ENCODE peak calls at places on chromosomes 11 and 22, in seven cellular contexts. One of them, this sample, is unnamed.

GRCh38 chr11:115256326-115257197 is 247.7 kb downstream of the CADM1 start:
- DNase-seq in CD8-positive, alpha-beta T cell: no peak
- DNase-seq in fibroblast of mammary gland: no peak
- DNase-seq in activated B cell treated with CpG ODN at 0.5 μM for 24 hours: no peak
- DNase-seq in H9: peak
- DNase-seq in fibroblast of lung: no peak
- DNase-seq in colonic mucosa: no peak
- DNase-seq in this sample: no peak

GRCh38 chr22:42316988-42317387 is 46.5 kb upstream of the TCF20 start:
- DNase-seq in fibroblast of lung: no peak
- DNase-seq in fibroblast of mammary gland: peak
- DNase-seq in CD8-positive, alpha-beta T cell: peak
- DNase-seq in activated B cell treated with CpG ODN at 0.5 μM for 24 hours: no peak
- DNase-seq in colonic mucosa: peak
- DNase-seq in H9: no peak
- DNase-seq in this sample: no peak

GRCh38 chr11:121688860-121689614 is 236.3 kb upstream of the SORL1-AS1 start:
- DNase-seq in fibroblast of mammary gland: no peak
- DNase-seq in activated B cell treated with CpG ODN at 0.5 μM for 24 hours: no peak
- DNase-seq in CD8-positive, alpha-beta T cell: no peak
- DNase-seq in colonic mucosa: no peak
- DNase-seq in H9: peak
- DNase-seq in fibroblast of lung: no peak
- DNase-seq in this sample: no peak

GRCh38 chr11:128734439-128735224 is 40.8 kb downstream of the FLI1 start:
- DNase-seq in H9: no peak
- DNase-seq in fibroblast of lung: no peak
- DNase-seq in CD8-positive, alpha-beta T cell: no peak
- DNase-seq in colonic mucosa: peak
- DNase-seq in fibroblast of mammary gland: no peak
- DNase-seq in activated B cell treated with CpG ODN at 0.5 μM for 24 hours: peak
- DNase-seq in this sample: peak

GRCh38 chr22:41589601-41590365 is at the start of gene PMM1:
- DNase-seq in colonic mucosa: peak
- DNase-seq in fibroblast of mammary gland: peak
- DNase-seq in CD8-positive, alpha-beta T cell: peak
- DNase-seq in fibroblast of lung: peak
- DNase-seq in activated B cell treated with CpG ODN at 0.5 μM for 24 hours: peak
- DNase-seq in H9: peak
- DNase-seq in this sample: peak

GRCh38 chr22:46007848-46008261 is 30.9 kb upstream of the WNT7B start:
- DNase-seq in H9: no peak
- DNase-seq in CD8-positive, alpha-beta T cell: no peak
- DNase-seq in colonic mucosa: no peak
- DNase-seq in fibroblast of mammary gland: peak
- DNase-seq in fibroblast of lung: peak
- DNase-seq in activated B cell treated with CpG ODN at 0.5 μM for 24 hours: no peak
- DNase-seq in this sample: no peak

GRCh38 chr22:28674121-28674563 is 5.5 kb downstream of the TTC28 start:
- DNase-seq in fibroblast of mammary gland: peak
- DNase-seq in fibroblast of lung: peak
- DNase-seq in H9: no peak
- DNase-seq in activated B cell treated with CpG ODN at 0.5 μM for 24 hours: no peak
- DNase-seq in CD8-positive, alpha-beta T cell: peak
- DNase-seq in colonic mucosa: no peak
- DNase-seq in this sample: no peak

GRCh38 chr22:26846645-26847044 is 189.3 kb downstream of the MIAT start:
- DNase-seq in H9: no peak
- DNase-seq in CD8-positive, alpha-beta T cell: no peak
- DNase-seq in fibroblast of lung: no peak
- DNase-seq in activated B cell treated with CpG ODN at 0.5 μM for 24 hours: no peak
- DNase-seq in colonic mucosa: no peak
- DNase-seq in fibroblast of mammary gland: no peak
- DNase-seq in this sample: no peak

GRCh38 chr11:125910450-125910849 is 6.1 kb downstream of the DDX25 start:
- DNase-seq in colonic mucosa: no peak
- DNase-seq in CD8-positive, alpha-beta T cell: no peak
- DNase-seq in fibroblast of mammary gland: no peak
- DNase-seq in activated B cell treated with CpG ODN at 0.5 μM for 24 hours: no peak
- DNase-seq in fibroblast of lung: no peak
- DNase-seq in H9: no peak
- DNase-seq in this sample: no peak

GRCh38 chr22:27596133-27596905 is 205.2 kb downstream of the MN1 start:
- DNase-seq in activated B cell treated with CpG ODN at 0.5 μM for 24 hours: no peak
- DNase-seq in colonic mucosa: no peak
- DNase-seq in fibroblast of mammary gland: no peak
- DNase-seq in CD8-positive, alpha-beta T cell: no peak
- DNase-seq in fibroblast of lung: no peak
- DNase-seq in H9: no peak
- DNase-seq in this sample: no peak

GRCh38 chr22:18067548-18068341 is 10.0 kb upstream of the PEX26 start:
- DNase-seq in activated B cell treated with CpG ODN at 0.5 μM for 24 hours: no peak
- DNase-seq in colonic mucosa: no peak
- DNase-seq in CD8-positive, alpha-beta T cell: no peak
- DNase-seq in H9: no peak
- DNase-seq in fibroblast of lung: no peak
- DNase-seq in fibroblast of mammary gland: no peak
- DNase-seq in this sample: no peak

GRCh38 chr11:60209977-60210376 is 27.1 kb upstream of the MS4A6A start:
- DNase-seq in H9: no peak
- DNase-seq in CD8-positive, alpha-beta T cell: no peak
- DNase-seq in fibroblast of mammary gland: no peak
- DNase-seq in activated B cell treated with CpG ODN at 0.5 μM for 24 hours: no peak
- DNase-seq in colonic mucosa: no peak
- DNase-seq in fibroblast of lung: no peak
- DNase-seq in this sample: no peak

GRCh38 chr11:60005360-60005759 is 11.6 kb upstream of the OOSP4B start:
- DNase-seq in H9: no peak
- DNase-seq in CD8-positive, alpha-beta T cell: no peak
- DNase-seq in fibroblast of lung: no peak
- DNase-seq in fibroblast of mammary gland: no peak
- DNase-seq in activated B cell treated with CpG ODN at 0.5 μM for 24 hours: no peak
- DNase-seq in colonic mucosa: no peak
- DNase-seq in this sample: no peak

GRCh38 chr11:101129203-101129943 is at the start of gene PGR:
- DNase-seq in fibroblast of mammary gland: peak
- DNase-seq in colonic mucosa: peak
- DNase-seq in fibroblast of lung: peak
- DNase-seq in H9: peak
- DNase-seq in CD8-positive, alpha-beta T cell: no peak
- DNase-seq in activated B cell treated with CpG ODN at 0.5 μM for 24 hours: no peak
- DNase-seq in this sample: peak

GRCh38 chr22:23363683-23364082 is 183.4 kb downstream of the BCR start:
- DNase-seq in CD8-positive, alpha-beta T cell: no peak
- DNase-seq in activated B cell treated with CpG ODN at 0.5 μM for 24 hours: no peak
- DNase-seq in H9: no peak
- DNase-seq in fibroblast of mammary gland: no peak
- DNase-seq in colonic mucosa: no peak
- DNase-seq in fibroblast of lung: no peak
- DNase-seq in this sample: no peak

GRCh38 chr22:17074648-17075002 is 10.2 kb upstream of the IL17RA start:
- DNase-seq in activated B cell treated with CpG ODN at 0.5 μM for 24 hours: no peak
- DNase-seq in H9: no peak
- DNase-seq in fibroblast of lung: peak
- DNase-seq in fibroblast of mammary gland: peak
- DNase-seq in colonic mucosa: no peak
- DNase-seq in CD8-positive, alpha-beta T cell: no peak
- DNase-seq in this sample: no peak

GRCh38 chr11:35618497-35619029 is 303 bp downstream of the FJX1 start:
- DNase-seq in activated B cell treated with CpG ODN at 0.5 μM for 24 hours: peak
- DNase-seq in fibroblast of lung: peak
- DNase-seq in fibroblast of mammary gland: peak
- DNase-seq in H9: no peak
- DNase-seq in colonic mucosa: peak
- DNase-seq in CD8-positive, alpha-beta T cell: no peak
- DNase-seq in this sample: no peak

GRCh38 chr22:29674121-29674520 is 45.7 kb upstream of the CABP7 start:
- DNase-seq in H9: no peak
- DNase-seq in fibroblast of mammary gland: no peak
- DNase-seq in fibroblast of lung: no peak
- DNase-seq in CD8-positive, alpha-beta T cell: no peak
- DNase-seq in colonic mucosa: no peak
- DNase-seq in activated B cell treated with CpG ODN at 0.5 μM for 24 hours: no peak
- DNase-seq in this sample: no peak

GRCh38 chr22:37309221-37310074 is 27.1 kb downstream of the CYTH4 start:
- DNase-seq in colonic mucosa: no peak
- DNase-seq in fibroblast of lung: no peak
- DNase-seq in activated B cell treated with CpG ODN at 0.5 μM for 24 hours: no peak
- DNase-seq in fibroblast of mammary gland: no peak
- DNase-seq in CD8-positive, alpha-beta T cell: peak
- DNase-seq in H9: no peak
- DNase-seq in this sample: no peak

GRCh38 chr11:67506426-67507032 is 1.4 kb upstream of the PITPNM1 start:
- DNase-seq in fibroblast of lung: no peak
- DNase-seq in H9: no peak
- DNase-seq in colonic mucosa: peak
- DNase-seq in activated B cell treated with CpG ODN at 0.5 μM for 24 hours: no peak
- DNase-seq in CD8-positive, alpha-beta T cell: no peak
- DNase-seq in fibroblast of mammary gland: no peak
- DNase-seq in this sample: no peak

GRCh38 chr11:67507242-67507890 is 596 bp downstream of the CDK2AP2 start:
- DNase-seq in CD8-positive, alpha-beta T cell: no peak
- DNase-seq in H9: peak
- DNase-seq in colonic mucosa: peak
- DNase-seq in fibroblast of mammary gland: peak
- DNase-seq in activated B cell treated with CpG ODN at 0.5 μM for 24 hours: no peak
- DNase-seq in fibroblast of lung: no peak
- DNase-seq in this sample: no peak

GRCh38 chr11:67507891-67508485 is at the start of gene CDK2AP2:
- DNase-seq in H9: peak
- DNase-seq in colonic mucosa: peak
- DNase-seq in activated B cell treated with CpG ODN at 0.5 μM for 24 hours: peak
- DNase-seq in fibroblast of lung: peak
- DNase-seq in CD8-positive, alpha-beta T cell: peak
- DNase-seq in fibroblast of mammary gland: peak
- DNase-seq in this sample: peak

GRCh38 chr11:67510023-67510345 is 2.0 kb upstream of the CDK2AP2 start:
- DNase-seq in fibroblast of mammary gland: no peak
- DNase-seq in activated B cell treated with CpG ODN at 0.5 μM for 24 hours: no peak
- DNase-seq in fibroblast of lung: no peak
- DNase-seq in H9: no peak
- DNase-seq in colonic mucosa: no peak
- DNase-seq in CD8-positive, alpha-beta T cell: no peak
- DNase-seq in this sample: no peak

GRCh38 chr11:67508486-67509121 is 642 bp upstream of the CDK2AP2 start:
- DNase-seq in activated B cell treated with CpG ODN at 0.5 μM for 24 hours: peak
- DNase-seq in fibroblast of lung: peak
- DNase-seq in colonic mucosa: peak
- DNase-seq in H9: peak
- DNase-seq in CD8-positive, alpha-beta T cell: peak
- DNase-seq in fibroblast of mammary gland: peak
- DNase-seq in this sample: peak
- TF ChIP-seq CTCF in activated B cell treated with CpG ODN at 0.5 μM for 24 hours: no peak
- TF ChIP-seq CTCF in fibroblast of lung: no peak
- TF ChIP-seq CTCF in colonic mucosa: no peak
- TF ChIP-seq CTCF in H9: no peak
- TF ChIP-seq CTCF in CD8-positive, alpha-beta T cell: no peak
- TF ChIP-seq CTCF in fibroblast of mammary gland: no peak
- TF ChIP-seq CTCF in this sample: no peak

GRCh38 chr11:36822829-36823228 is 224.8 kb upstream of the RAG2 start:
- DNase-seq in colonic mucosa: no peak
- DNase-seq in activated B cell treated with CpG ODN at 0.5 μM for 24 hours: no peak
- DNase-seq in fibroblast of lung: no peak
- DNase-seq in fibroblast of mammary gland: no peak
- DNase-seq in CD8-positive, alpha-beta T cell: no peak
- DNase-seq in H9: no peak
- DNase-seq in this sample: no peak

GRCh38 chr11:36817336-36817965 is 219.4 kb upstream of the RAG2 start:
- DNase-seq in H9: no peak
- DNase-seq in fibroblast of lung: peak
- DNase-seq in CD8-positive, alpha-beta T cell: no peak
- DNase-seq in fibroblast of mammary gland: peak
- DNase-seq in colonic mucosa: no peak
- DNase-seq in activated B cell treated with CpG ODN at 0.5 μM for 24 hours: no peak
- DNase-seq in this sample: no peak

DNA sequence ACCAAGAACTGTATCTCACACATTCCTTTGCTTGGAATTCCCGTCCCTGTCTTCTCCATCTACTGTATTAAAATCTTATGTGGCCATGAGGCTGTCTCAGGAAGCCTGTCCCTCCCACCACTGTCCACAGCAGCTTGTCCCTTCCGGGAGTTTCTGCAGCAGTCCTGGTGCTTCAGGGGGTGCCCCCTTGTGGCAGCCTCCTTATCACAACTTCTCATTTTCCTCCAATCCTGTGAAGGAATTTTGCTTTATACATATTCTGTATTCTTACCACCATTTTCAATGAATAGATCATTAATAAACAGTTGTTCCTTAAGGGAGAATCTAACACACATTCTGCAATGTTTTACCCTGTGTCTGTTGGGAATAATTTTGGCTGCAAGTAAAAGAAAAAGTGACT is 220.4 kb upstream of the RAG2 start:
- DNase-seq in colonic mucosa: no peak
- DNase-seq in H9: peak
- DNase-seq in activated B cell treated with CpG ODN at 0.5 μM for 24 hours: no peak
- DNase-seq in fibroblast of lung: no peak
- DNase-seq in CD8-positive, alpha-beta T cell: no peak
- DNase-seq in fibroblast of mammary gland: no peak
- DNase-seq in this sample: no peak
- TF ChIP-seq CTCF in colonic mucosa: no peak
- TF ChIP-seq CTCF in H9: peak
- TF ChIP-seq CTCF in activated B cell treated with CpG ODN at 0.5 μM for 24 hours: no peak
- TF ChIP-seq CTCF in fibroblast of lung: no peak
- TF ChIP-seq CTCF in CD8-positive, alpha-beta T cell: no peak
- TF ChIP-seq CTCF in fibroblast of mammary gland: peak
- TF ChIP-seq CTCF in this sample: peak

DNA sequence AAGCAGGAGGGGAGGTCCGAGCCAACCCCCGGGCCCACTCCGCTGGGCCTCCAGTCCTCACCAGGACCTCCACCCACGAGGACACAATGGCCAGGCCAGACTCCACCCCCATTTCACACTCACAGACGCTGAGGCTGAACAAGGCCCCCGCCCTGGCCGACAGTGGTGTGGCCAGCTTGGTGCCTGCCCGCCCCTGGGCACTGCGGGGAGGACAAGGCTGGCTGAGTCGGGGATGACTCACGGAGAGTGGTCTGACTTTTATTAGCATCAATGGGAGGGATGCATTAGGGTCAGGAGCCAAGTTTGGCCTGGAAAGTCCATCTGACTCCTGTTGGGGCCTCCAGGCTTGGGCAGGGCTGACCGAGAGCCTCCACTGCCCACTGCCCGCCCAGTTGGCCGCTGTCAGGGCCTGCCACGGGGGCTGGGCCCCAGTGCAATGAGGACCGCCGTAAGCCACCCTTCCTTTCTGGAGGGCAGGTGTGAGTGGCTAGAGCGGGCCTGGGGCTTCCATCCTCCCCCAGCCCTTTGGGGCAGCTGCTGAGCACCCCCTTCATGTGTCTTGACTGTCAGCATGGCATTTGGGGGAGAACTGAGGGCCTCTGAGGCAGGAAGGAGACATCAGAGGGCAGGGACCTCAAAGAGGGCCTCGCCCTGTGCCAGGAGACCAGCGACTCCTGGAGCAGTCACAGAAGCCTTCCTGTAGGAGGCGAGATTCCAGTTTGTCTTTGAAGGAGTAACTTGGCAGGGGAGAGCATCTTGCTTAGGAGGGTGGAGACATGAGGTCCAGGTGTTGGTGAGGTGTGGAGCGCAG is 10.6 kb downstream of the TSPAN32 start:
- DNase-seq in CD8-positive, alpha-beta T cell: no peak
- DNase-seq in fibroblast of mammary gland: peak
- DNase-seq in H9: no peak
- DNase-seq in activated B cell treated with CpG ODN at 0.5 μM for 24 hours: no peak
- DNase-seq in fibroblast of lung: peak
- DNase-seq in colonic mucosa: no peak
- DNase-seq in this sample: peak
- TF ChIP-seq CTCF in CD8-positive, alpha-beta T cell: no peak
- TF ChIP-seq CTCF in fibroblast of mammary gland: peak
- TF ChIP-seq CTCF in H9: peak
- TF ChIP-seq CTCF in activated B cell treated with CpG ODN at 0.5 μM for 24 hours: no peak
- TF ChIP-seq CTCF in fibroblast of lung: no peak
- TF ChIP-seq CTCF in colonic mucosa: no peak
- TF ChIP-seq CTCF in this sample: no peak

GRCh38 chr11:94418123-94418770 is 17.0 kb upstream of the GPR83 start:
- DNase-seq in fibroblast of lung: no peak
- DNase-seq in fibroblast of mammary gland: no peak
- DNase-seq in H9: no peak
- DNase-seq in activated B cell treated with CpG ODN at 0.5 μM for 24 hours: no peak
- DNase-seq in CD8-positive, alpha-beta T cell: no peak
- DNase-seq in colonic mucosa: no peak
- DNase-seq in this sample: no peak
- TF ChIP-seq CTCF in fibroblast of lung: no peak
- TF ChIP-seq CTCF in fibroblast of mammary gland: no peak
- TF ChIP-seq CTCF in H9: no peak
- TF ChIP-seq CTCF in activated B cell treated with CpG ODN at 0.5 μM for 24 hours: no peak
- TF ChIP-seq CTCF in CD8-positive, alpha-beta T cell: no peak
- TF ChIP-seq CTCF in colonic mucosa: no peak
- TF ChIP-seq CTCF in this sample: no peak

This sample was measured in CD14-positive monocyte.